ENCODE peak calls at places on chromosomes 16 and 17, in six cellular contexts. A, K, Z, I, T and O are unnamed samples. For H3K9me3, the result is how much of the 10 kb centered on the place peaks cover.

GRCh38 chr16:68408967-68409366 is 39.3 kb downstream of the SMPD3 start:
- DNase-seq in I (no peak), Z (no peak), A (no peak), K (no peak), T (no peak), O (no peak)

GRCh38 chr17:74011963-74012362 is 191.5 kb upstream of the RPL38 start:
- DNase-seq in A (no peak), Z (no peak), K (no peak), I (no peak), T (no peak), O (no peak)

GRCh38 chr17:75591722-75592302 is 4.2 kb downstream of the MYO15B start:
- DNase-seq in Z (no peak), I (no peak), K (no peak), T (no peak), A (no peak), O (no peak)

GRCh38 chr17:9577402-9577709 is 914 bp downstream of the CFAP52 start:
- DNase-seq in A (no peak), I (no peak), T (no peak), Z (no peak), K (no peak), O (peak)

GRCh38 chr16:4327782-4328579 is 12.1 kb downstream of the GLIS2 start:
- DNase-seq in T (peak), A (no peak), I (peak), Z (peak), K (peak), O (peak)

GRCh38 chr16:66510711-66511614 is 39.0 kb downstream of the TK2 start:
- DNase-seq in Z (peak), T (peak), I (no peak), K (no peak), A (no peak), O (no peak)

GRCh38 chr17:49195746-49196145 is 14.6 kb downstream of the GNGT2 start:
- DNase-seq in Z (no peak), I (no peak), T (no peak), K (no peak), A (no peak), O (no peak)

GRCh38 chr16:56729736-56730662 is at the start of gene NUP93:
- DNase-seq in A (peak), T (peak), K (peak), Z (peak), I (peak), O (peak)

GRCh38 chr17:17527534-17527933 is 31.3 kb upstream of the RASD1 start:
- DNase-seq in T (no peak), K (no peak), A (no peak), Z (no peak), I (no peak), O (no peak)

GRCh38 chr17:57955183-57955952 is at the start of gene CUEDC1:
- DNase-seq in A (peak), I (peak), T (peak), Z (peak), K (peak), O (peak)

GRCh38 chr16:72905581-72905980 is 142.3 kb downstream of the ZFHX3 start:
- DNase-seq in Z (no peak), I (peak), T (no peak), K (no peak), A (no peak), O (no peak)

GRCh38 chr16:11914759-11915643 is 755 bp downstream of the GSPT1 start:
- DNase-seq in T (peak), K (peak), Z (peak), I (peak), A (peak), O (peak)

GRCh38 chr17:249236-249993 is 68.0 kb upstream of the DOC2B start:
- DNase-seq in A (no peak), T (no peak), K (no peak), I (no peak), Z (peak), O (no peak)

DNA sequence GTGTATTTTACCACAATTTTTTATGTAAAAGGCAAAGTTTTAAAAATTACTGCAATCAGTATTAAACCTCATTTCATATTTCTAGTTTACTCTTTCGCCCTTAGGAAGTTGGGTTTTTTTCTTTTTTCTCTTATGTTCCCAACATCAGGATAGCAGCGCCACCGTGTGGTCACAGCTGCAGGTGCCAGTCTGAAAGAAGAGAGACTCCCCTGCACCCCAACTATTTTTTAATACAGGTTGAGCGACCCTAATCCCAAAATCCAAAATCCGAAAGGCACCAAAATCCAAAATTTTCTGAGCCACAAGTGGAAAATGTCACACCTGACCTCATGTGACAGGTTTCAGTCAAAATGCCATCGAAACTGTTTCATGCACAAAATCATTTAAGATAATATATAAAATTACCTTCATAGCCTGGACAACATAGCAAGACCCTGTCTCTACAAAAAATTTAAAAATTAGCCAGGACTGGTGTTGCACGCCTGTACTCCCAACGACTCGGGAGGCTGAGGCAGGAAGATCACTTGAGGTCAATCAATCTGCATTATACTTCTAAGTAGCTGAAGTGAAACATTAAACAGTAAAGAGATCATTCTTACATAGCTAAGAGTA is 21.8 kb upstream of the ASGR2 start:
- DNase-seq in K (peak), I (peak), T (peak), Z (peak), A (peak), O (peak)
- TF ChIP-seq CTCF in K (peak), I (peak), T (peak), Z (peak), A (peak), O (peak)

GRCh38 chr17:42424991-42425610 is 2.0 kb upstream of the CAVIN1 start:
- DNase-seq in Z (no peak), A (no peak), K (no peak), I (peak), T (no peak), O (no peak)
- H3K4me3 ChIP-seq in Z (no peak), A (no peak), K (no peak), I (no peak), T (no peak), O (no peak)

GRCh38 chr16:60553316-60553801 is 1482.9 kb downstream of the CDH8 start:
- DNase-seq in Z (no peak), A (no peak), I (no peak), K (no peak), T (no peak), O (no peak)
- H3K9me3 ChIP-seq in Z (under half), A (under half), I (under half), K (under half), T (under half), O (under half)

GRCh38 chr17:37413875-37414519 is 7.3 kb downstream of the TADA2A start:
- DNase-seq in I (peak), T (no peak), A (no peak), Z (no peak), K (peak), O (no peak)
- TF ChIP-seq CTCF in I (peak), T (no peak), A (no peak), Z (no peak), K (peak), O (peak)

GRCh38 chr16:84132527-84133285 is 12.3 kb downstream of the HSDL1 start:
- DNase-seq in I (peak), A (no peak), K (no peak), T (no peak), Z (no peak), O (no peak)
- H3K4me3 ChIP-seq in I (no peak), A (no peak), K (no peak), T (no peak), Z (no peak), O (no peak)

GRCh38 chr16:35523991-35524390 is 2064.6 kb downstream of the TP53TG3F start:
- DNase-seq in K (no peak), I (no peak), Z (no peak), T (peak), A (no peak), O (no peak)
- H3K9me3 ChIP-seq in K (under half), I (under half), Z (under half), T (under half), A (under half), O (under half)

GRCh38 chr17:30380106-30380420 is 1.3 kb downstream of the CPD start:
- DNase-seq in T (no peak), A (no peak), K (no peak), I (peak), Z (no peak), O (peak)

GRCh38 chr17:30379303-30380105 is 777 bp downstream of the CPD start:
- DNase-seq in Z (peak), I (no peak), A (no peak), T (peak), K (no peak), O (peak)

GRCh38 chr17:30377574-30377973 is 1.2 kb upstream of the CPD start:
- DNase-seq in T (no peak), Z (no peak), K (no peak), A (no peak), I (no peak), O (no peak)

GRCh38 chr17:30378191-30378796 is 433 bp upstream of the CPD start:
- DNase-seq in T (no peak), I (peak), A (peak), Z (peak), K (no peak), O (peak)

DNA sequence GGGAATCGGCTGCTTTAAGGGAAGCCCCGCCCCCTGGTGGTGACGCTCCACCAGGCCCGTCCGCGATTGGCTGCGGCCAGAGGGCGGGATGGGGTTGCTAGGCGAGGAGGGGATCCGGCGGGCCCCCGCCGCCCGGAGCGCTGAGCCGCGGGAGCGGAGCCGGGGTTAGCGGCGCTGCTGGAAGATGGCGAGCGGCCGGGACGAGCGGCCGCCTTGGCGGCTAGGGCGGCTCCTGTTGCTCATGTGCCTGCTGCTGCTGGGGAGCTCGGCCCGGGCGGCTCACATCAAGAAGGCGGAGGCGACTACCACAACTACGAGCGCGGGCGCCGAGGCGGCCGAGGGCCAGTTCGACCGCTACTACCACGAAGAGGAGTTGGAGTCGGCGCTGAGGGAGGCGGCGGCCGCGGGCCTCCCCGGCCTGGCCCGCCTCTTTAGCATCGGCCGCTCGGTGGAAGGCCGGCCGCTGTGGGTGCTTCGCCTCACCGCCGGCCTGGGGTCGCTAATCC is at the start of gene CPD:
- DNase-seq in A (peak), K (peak), I (peak), T (peak), Z (peak), O (peak)
- TF ChIP-seq CTCF in A (no peak), K (no peak), I (no peak), T (peak), Z (no peak), O (no peak)

GRCh38 chr17:80673152-80673920 is 128.7 kb downstream of the RPTOR start:
- DNase-seq in I (peak), K (peak), Z (no peak), A (no peak), T (no peak), O (peak)
- H3K4me3 ChIP-seq in I (no peak), K (no peak), Z (no peak), A (no peak), T (no peak), O (no peak)

GRCh38 chr16:10412935-10413601 is 27.2 kb downstream of the ATF7IP2 start:
- DNase-seq in T (no peak), A (no peak), I (no peak), Z (no peak), K (no peak), O (no peak)
- H3K9me3 ChIP-seq in T (under half), A (under half), I (under half), Z (under half), K (under half), O (under half)